ENCODE peak calls at places on chromosome 19, in seven cellular contexts. One of them, this sample, is unnamed.
A peak's percentile ranks its signal among the peaks of the same experiment; 100 is the strongest.

GRCh38 chr19:41376998-41377365 is 649 bp downstream of the TMEM91 start:
- DNase-seq in stimulated activated CD8-positive, alpha-beta memory T cell treated with anti-CD3 and anti-CD28 coated beads, Interleukin-15, amount 100 ng/mL, for 24 hours: no peak
- DNase-seq in T-helper 2 cell: no peak
- DNase-seq in NCI-H510A treated with DMSO at 0.1 percent for 48 hours: no peak
- DNase-seq in cardiac muscle cell: no peak
- DNase-seq in kidney glomerular epithelial cell: no peak
- DNase-seq in COR-L47: no peak
- DNase-seq in this sample: no peak

GRCh38 chr19:40718774-40719391 is 2.0 kb downstream of the ITPKC start:
- DNase-seq in stimulated activated CD8-positive, alpha-beta memory T cell treated with anti-CD3 and anti-CD28 coated beads, Interleukin-15, amount 100 ng/mL, for 24 hours: no peak
- DNase-seq in T-helper 2 cell: no peak
- DNase-seq in NCI-H510A treated with DMSO at 0.1 percent for 48 hours: peak; percentile 56
- DNase-seq in cardiac muscle cell: peak; percentile 61
- DNase-seq in kidney glomerular epithelial cell: peak; percentile 65
- DNase-seq in COR-L47: no peak
- DNase-seq in this sample: peak; percentile 34

GRCh38 chr19:38455031-38455430 is 21.5 kb downstream of the RYR1 start:
- DNase-seq in stimulated activated CD8-positive, alpha-beta memory T cell treated with anti-CD3 and anti-CD28 coated beads, Interleukin-15, amount 100 ng/mL, for 24 hours: no peak
- DNase-seq in T-helper 2 cell: no peak
- DNase-seq in NCI-H510A treated with DMSO at 0.1 percent for 48 hours: no peak
- DNase-seq in cardiac muscle cell: peak; percentile 79
- DNase-seq in kidney glomerular epithelial cell: peak; percentile 0
- DNase-seq in COR-L47: no peak
- DNase-seq in this sample: peak; percentile 18

GRCh38 chr19:1250374-1251232 is 2.2 kb downstream of the MIDN start:
- DNase-seq in stimulated activated CD8-positive, alpha-beta memory T cell treated with anti-CD3 and anti-CD28 coated beads, Interleukin-15, amount 100 ng/mL, for 24 hours: no peak
- DNase-seq in T-helper 2 cell: peak; percentile 86
- DNase-seq in NCI-H510A treated with DMSO at 0.1 percent for 48 hours: no peak
- DNase-seq in cardiac muscle cell: peak; percentile 88
- DNase-seq in kidney glomerular epithelial cell: no peak
- DNase-seq in COR-L47: peak; percentile 68
- DNase-seq in this sample: no peak

GRCh38 chr19:41575998-41576397 is at the start of gene CEACAM21:
- DNase-seq in stimulated activated CD8-positive, alpha-beta memory T cell treated with anti-CD3 and anti-CD28 coated beads, Interleukin-15, amount 100 ng/mL, for 24 hours: no peak
- DNase-seq in T-helper 2 cell: peak; percentile 65
- DNase-seq in NCI-H510A treated with DMSO at 0.1 percent for 48 hours: no peak
- DNase-seq in cardiac muscle cell: no peak
- DNase-seq in kidney glomerular epithelial cell: no peak
- DNase-seq in COR-L47: no peak
- DNase-seq in this sample: no peak

GRCh38 chr19:48989701-48990291 is 3.3 kb downstream of the GYS1 start:
- DNase-seq in stimulated activated CD8-positive, alpha-beta memory T cell treated with anti-CD3 and anti-CD28 coated beads, Interleukin-15, amount 100 ng/mL, for 24 hours: no peak
- DNase-seq in T-helper 2 cell: no peak
- DNase-seq in NCI-H510A treated with DMSO at 0.1 percent for 48 hours: no peak
- DNase-seq in cardiac muscle cell: no peak
- DNase-seq in kidney glomerular epithelial cell: no peak
- DNase-seq in COR-L47: no peak
- DNase-seq in this sample: no peak

GRCh38 chr19:38731654-38732301 is 12.5 kb downstream of the CAPN12 start:
- DNase-seq in stimulated activated CD8-positive, alpha-beta memory T cell treated with anti-CD3 and anti-CD28 coated beads, Interleukin-15, amount 100 ng/mL, for 24 hours: no peak
- DNase-seq in T-helper 2 cell: no peak
- DNase-seq in NCI-H510A treated with DMSO at 0.1 percent for 48 hours: peak; percentile 58
- DNase-seq in cardiac muscle cell: no peak
- DNase-seq in kidney glomerular epithelial cell: no peak
- DNase-seq in COR-L47: no peak
- DNase-seq in this sample: no peak

GRCh38 chr19:13978306-13978705 is 26.0 kb downstream of the DCAF15 start:
- DNase-seq in stimulated activated CD8-positive, alpha-beta memory T cell treated with anti-CD3 and anti-CD28 coated beads, Interleukin-15, amount 100 ng/mL, for 24 hours: no peak
- DNase-seq in T-helper 2 cell: no peak
- DNase-seq in NCI-H510A treated with DMSO at 0.1 percent for 48 hours: no peak
- DNase-seq in cardiac muscle cell: peak; percentile 83
- DNase-seq in kidney glomerular epithelial cell: no peak
- DNase-seq in COR-L47: peak; percentile 85
- DNase-seq in this sample: no peak

GRCh38 chr19:719081-719512 is 10.4 kb downstream of the PALM start:
- DNase-seq in stimulated activated CD8-positive, alpha-beta memory T cell treated with anti-CD3 and anti-CD28 coated beads, Interleukin-15, amount 100 ng/mL, for 24 hours: no peak
- DNase-seq in T-helper 2 cell: no peak
- DNase-seq in NCI-H510A treated with DMSO at 0.1 percent for 48 hours: no peak
- DNase-seq in cardiac muscle cell: no peak
- DNase-seq in kidney glomerular epithelial cell: no peak
- DNase-seq in COR-L47: no peak
- DNase-seq in this sample: no peak

GRCh38 chr19:23002690-23003422 is at the start of gene ZNF728:
- DNase-seq in stimulated activated CD8-positive, alpha-beta memory T cell treated with anti-CD3 and anti-CD28 coated beads, Interleukin-15, amount 100 ng/mL, for 24 hours: no peak
- DNase-seq in T-helper 2 cell: no peak
- DNase-seq in NCI-H510A treated with DMSO at 0.1 percent for 48 hours: no peak
- DNase-seq in cardiac muscle cell: no peak
- DNase-seq in kidney glomerular epithelial cell: no peak
- DNase-seq in COR-L47: no peak
- DNase-seq in this sample: no peak

GRCh38 chr19:18202759-18203407 is 959 bp downstream of the RAB3A start:
- DNase-seq in stimulated activated CD8-positive, alpha-beta memory T cell treated with anti-CD3 and anti-CD28 coated beads, Interleukin-15, amount 100 ng/mL, for 24 hours: no peak
- DNase-seq in T-helper 2 cell: peak; percentile 35
- DNase-seq in NCI-H510A treated with DMSO at 0.1 percent for 48 hours: no peak
- DNase-seq in cardiac muscle cell: peak; percentile 42
- DNase-seq in kidney glomerular epithelial cell: no peak
- DNase-seq in COR-L47: peak; percentile 52
- DNase-seq in this sample: no peak

GRCh38 chr19:14089662-14090508 is 666 bp downstream of the SAMD1 start:
- DNase-seq in stimulated activated CD8-positive, alpha-beta memory T cell treated with anti-CD3 and anti-CD28 coated beads, Interleukin-15, amount 100 ng/mL, for 24 hours: no peak
- DNase-seq in T-helper 2 cell: peak; percentile 72
- DNase-seq in NCI-H510A treated with DMSO at 0.1 percent for 48 hours: no peak
- DNase-seq in cardiac muscle cell: peak; percentile 82
- DNase-seq in kidney glomerular epithelial cell: peak; percentile 14
- DNase-seq in COR-L47: peak; percentile 37
- DNase-seq in this sample: peak; percentile 59

GRCh38 chr19:41351339-41352245 is 2.1 kb downstream of the TGFB1 start:
- DNase-seq in stimulated activated CD8-positive, alpha-beta memory T cell treated with anti-CD3 and anti-CD28 coated beads, Interleukin-15, amount 100 ng/mL, for 24 hours: peak; percentile 67
- DNase-seq in T-helper 2 cell: peak; percentile 86
- DNase-seq in NCI-H510A treated with DMSO at 0.1 percent for 48 hours: no peak
- DNase-seq in cardiac muscle cell: peak; percentile 48
- DNase-seq in kidney glomerular epithelial cell: peak; percentile 22
- DNase-seq in COR-L47: no peak
- DNase-seq in this sample: peak; percentile 49

GRCh38 chr19:17420267-17420924 is 549 bp downstream of the MVB12A start:
- DNase-seq in stimulated activated CD8-positive, alpha-beta memory T cell treated with anti-CD3 and anti-CD28 coated beads, Interleukin-15, amount 100 ng/mL, for 24 hours: no peak
- DNase-seq in T-helper 2 cell: peak; percentile 48
- DNase-seq in NCI-H510A treated with DMSO at 0.1 percent for 48 hours: peak; percentile 21
- DNase-seq in cardiac muscle cell: peak; percentile 51
- DNase-seq in kidney glomerular epithelial cell: no peak
- DNase-seq in COR-L47: no peak
- DNase-seq in this sample: peak; percentile 19

GRCh38 chr19:43430142-43430710 is 15.5 kb downstream of the TEX101 start:
- DNase-seq in stimulated activated CD8-positive, alpha-beta memory T cell treated with anti-CD3 and anti-CD28 coated beads, Interleukin-15, amount 100 ng/mL, for 24 hours: no peak
- DNase-seq in T-helper 2 cell: no peak
- DNase-seq in NCI-H510A treated with DMSO at 0.1 percent for 48 hours: no peak
- DNase-seq in cardiac muscle cell: no peak
- DNase-seq in kidney glomerular epithelial cell: no peak
- DNase-seq in COR-L47: no peak
- DNase-seq in this sample: no peak